ENCODE peak calls at places on chromosomes 5 and 9, in five cellular contexts. T is effector memory CD4-positive, alpha-beta T cell; E is AG04450; X is stomach; G is HCT116. V is an unnamed sample.
A peak's percentile ranks its signal among the peaks of the same experiment; 100 is the strongest.

GRCh38 chr9:134381671-134382505 is 55.6 kb downstream of the RXRA start:
- DNase-seq in T (peak; percentile 50), E (no peak), X (no peak), G (no peak), V (peak; percentile 36)

GRCh38 chr9:132241840-132242620 is 80.2 kb downstream of the NTNG2 start:
- DNase-seq in T (peak; percentile 27), E (no peak), X (peak; percentile 51), G (no peak), V (peak; percentile 52)

GRCh38 chr9:93143830-93144530 is 9.9 kb upstream of the NINJ1 start:
- DNase-seq in T (peak; percentile 52), E (no peak), X (no peak), G (no peak), V (peak; percentile 41)

GRCh38 chr5:76372320-76373054 is 30.6 kb upstream of the IQGAP2 start:
- DNase-seq in T (no peak), E (peak; percentile 77), X (no peak), G (peak; percentile 88), V (no peak)

GRCh38 chr5:68214472-68215207 is 916 bp upstream of the PIK3R1 start:
- DNase-seq in T (no peak), E (no peak), X (no peak), G (no peak), V (peak; percentile 67)

GRCh38 chr5:72453260-72453775 is 53.9 kb downstream of the ZNF366 start:
- DNase-seq in T (no peak), E (no peak), X (no peak), G (no peak), V (no peak)

GRCh38 chr5:76831108-76831447 is 12.2 kb downstream of the F2RL1 start:
- DNase-seq in T (no peak), E (no peak), X (peak; percentile 46), G (no peak), V (no peak)

GRCh38 chr9:127361561-127361960 is 35.4 kb upstream of the SLC2A8 start:
- DNase-seq in T (no peak), E (no peak), X (peak; percentile 40), G (no peak), V (no peak)

GRCh38 chr5:72234898-72235297 is 85.1 kb downstream of the MRPS27 start:
- DNase-seq in T (no peak), E (no peak), X (no peak), G (peak; percentile 33), V (no peak)

GRCh38 chr5:109645591-109646236 is 44.0 kb upstream of the MAN2A1 start:
- DNase-seq in T (no peak), E (no peak), X (no peak), G (no peak), V (no peak)

GRCh38 chr5:177366528-177367322 is 9.0 kb downstream of the RGS14 start:
- DNase-seq in T (no peak), E (no peak), X (peak; percentile 93), G (no peak), V (no peak)

GRCh38 chr9:134708672-134709038 is 67.1 kb downstream of the COL5A1 start:
- DNase-seq in T (no peak), E (no peak), X (no peak), G (no peak), V (no peak)

GRCh38 chr5:10455273-10455670 is 13.6 kb downstream of the ROPN1L start:
- DNase-seq in T (no peak), E (no peak), X (no peak), G (no peak), V (no peak)

DNA sequence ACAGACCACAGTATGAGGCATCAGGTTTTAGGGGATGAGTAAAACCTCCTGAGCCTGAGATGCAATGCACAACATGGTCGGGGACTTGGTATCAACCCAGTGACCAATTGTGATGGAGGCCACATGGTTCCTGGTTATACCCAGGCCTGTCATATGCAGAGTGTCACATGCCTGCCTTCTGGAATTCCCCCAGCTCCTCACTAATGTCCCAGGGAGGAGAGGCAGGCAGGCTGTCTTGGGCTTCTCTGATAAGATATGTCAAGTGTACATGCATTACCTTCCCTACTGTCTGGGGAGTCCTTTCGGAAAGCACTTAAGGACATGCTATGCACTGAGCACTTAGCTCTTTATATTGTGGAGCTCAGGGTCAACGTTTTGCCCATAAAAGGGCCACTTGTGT is 14.2 kb upstream of the PALM2AKAP2 start:
- DNase-seq in T (no peak), E (no peak), X (no peak), G (no peak), V (no peak)
- H3K9me3 ChIP-seq in T (no peaks in the 10 kb centered on the region), E (no peaks in the 10 kb centered on the region), X (no peaks in the 10 kb centered on the region), G (no peaks in the 10 kb centered on the region), V (no peaks in the 10 kb centered on the region)

GRCh38 chr5:33841829-33842228 is 50.0 kb downstream of the ADAMTS12 start:
- DNase-seq in T (no peak), E (no peak), X (no peak), G (no peak), V (no peak)
- H3K9me3 ChIP-seq in T (no peaks in the 10 kb centered on the region), E (no peaks in the 10 kb centered on the region), X (no peaks in the 10 kb centered on the region), G (no peaks in the 10 kb centered on the region), V (no peaks in the 10 kb centered on the region)

DNA sequence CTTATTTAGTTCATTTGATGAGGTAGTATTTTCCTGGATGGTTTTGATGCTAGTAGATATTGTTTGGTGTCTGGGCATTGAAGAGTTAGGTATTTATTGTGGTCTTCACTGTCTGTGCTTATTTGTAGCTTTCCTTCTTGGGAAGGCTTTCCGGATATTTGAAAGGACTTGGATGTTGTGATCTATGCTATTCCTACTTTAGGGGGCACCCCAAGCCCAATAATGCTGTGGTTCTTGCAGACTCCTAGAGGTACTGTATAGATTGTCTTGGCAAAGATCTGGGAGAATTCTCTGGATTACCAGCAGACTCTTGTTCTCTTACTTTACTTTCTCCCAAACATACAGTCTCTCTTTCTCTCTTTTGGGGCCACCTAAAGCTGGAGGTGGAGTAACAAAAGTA is 315.7 kb downstream of the MAT2B start:
- DNase-seq in T (no peak), E (no peak), X (no peak), G (no peak), V (no peak)
- H3K9me3 ChIP-seq in T (no peaks in the 10 kb centered on the region), E (no peaks in the 10 kb centered on the region), X (peaks cover 13% of the 10 kb centered on the region), G (peaks cover 8% of the 10 kb centered on the region), V (peaks cover 2% of the 10 kb centered on the region)

GRCh38 chr9:97319380-97319779 is 11.9 kb downstream of the CCDC180 start:
- DNase-seq in T (no peak), E (no peak), X (no peak), G (no peak), V (no peak)

GRCh38 chr9:97321251-97321650 is 13.8 kb downstream of the CCDC180 start:
- DNase-seq in T (no peak), E (no peak), X (no peak), G (no peak), V (no peak)

GRCh38 chr9:97318433-97318832 is 11.0 kb downstream of the CCDC180 start:
- DNase-seq in T (no peak), E (no peak), X (no peak), G (no peak), V (no peak)

GRCh38 chr9:97321681-97322080 is 14.2 kb downstream of the CCDC180 start:
- DNase-seq in T (no peak), E (no peak), X (no peak), G (no peak), V (no peak)

GRCh38 chr9:97320080-97320642 is 12.7 kb downstream of the CCDC180 start:
- DNase-seq in T (no peak), E (no peak), X (no peak), G (no peak), V (no peak)
- H3K9me3 ChIP-seq in T (no peaks in the 10 kb centered on the region), E (no peaks in the 10 kb centered on the region), X (no peaks in the 10 kb centered on the region), G (no peaks in the 10 kb centered on the region), V (no peaks in the 10 kb centered on the region)